ENCODE peak calls at places on chromosomes 3 and 15, in ten cellular contexts. E is HFF-Myc, Z is stomach, T is neural progenitor cell, P is GM20000, S is RWPE1, O is B cell, R is cardiac muscle cell, Q is cardiac fibroblast, F is AG10803. U is an unnamed sample.

GRCh38 chr15:59247364-59247763 is 40.7 kb downstream of the LDHAL6B start:
- DNase-seq in E (peak), Z (peak), F (peak), O (peak), Q (peak), T (peak), R (peak), P (no peak), S (peak), U (no peak)

GRCh38 chr3:160400048-160400630 is 689 bp downstream of the SMC4 start:
- DNase-seq in Q (peak), O (peak), P (peak), F (peak), Z (peak), E (no peak), S (no peak), T (peak), R (peak), U (peak)

GRCh38 chr3:9600597-9600996 is 47.0 kb upstream of the LHFPL4 start:
- DNase-seq in O (peak), Z (peak), S (peak), Q (peak), E (no peak), T (no peak), R (peak), P (no peak), F (no peak), U (no peak)

GRCh38 chr3:12002912-12003311 is 1.3 kb upstream of the SYN2 start:
- DNase-seq in O (no peak), R (no peak), Z (no peak), S (no peak), P (no peak), E (no peak), F (no peak), Q (no peak), T (no peak), U (no peak)

GRCh38 chr15:63233667-63234419 is 43.6 kb upstream of the APH1B start:
- DNase-seq in R (peak), S (no peak), O (no peak), F (peak), Z (no peak), Q (peak), P (no peak), T (no peak), E (no peak), U (no peak)

GRCh38 chr3:196639517-196640500 is at the start of gene NRROS:
- DNase-seq in R (peak), E (no peak), Q (peak), F (peak), P (peak), S (no peak), T (peak), O (peak), Z (peak), U (peak)

GRCh38 chr3:51974277-51974962 is 444 bp upstream of the ABHD14A start:
- DNase-seq in R (peak), E (no peak), P (no peak), O (no peak), Z (no peak), T (no peak), F (no peak), S (no peak), Q (no peak), U (no peak)

GRCh38 chr3:179513867-179514266 is 48.9 kb upstream of the ACTL6A start:
- DNase-seq in F (no peak), T (no peak), O (no peak), P (no peak), R (no peak), Q (no peak), Z (no peak), E (no peak), S (no peak), U (no peak)

GRCh38 chr3:127690106-127690505 is 17.4 kb downstream of the ABTB1 start:
- DNase-seq in E (no peak), F (peak), T (no peak), O (no peak), R (peak), P (no peak), S (peak), Z (no peak), Q (peak), U (no peak)

GRCh38 chr3:57659004-57659672 is 33.7 kb downstream of the DENND6A start:
- DNase-seq in S (peak), R (no peak), T (no peak), E (no peak), F (no peak), Z (no peak), P (no peak), Q (peak), O (no peak), U (no peak)

GRCh38 chr15:75508741-75509532 is 57.4 kb upstream of the SIN3A start:
- DNase-seq in O (no peak), P (peak), R (peak), E (no peak), Z (no peak), F (peak), S (peak), Q (peak), T (no peak), U (no peak)

GRCh38 chr3:182111967-182112366 is 400.2 kb downstream of the SOX2 start:
- DNase-seq in T (no peak), S (no peak), O (no peak), F (no peak), P (no peak), R (no peak), Q (no peak), Z (no peak), E (no peak), U (no peak)

GRCh38 chr3:17931121-17931520 is 188.7 kb upstream of the TBC1D5 start:
- DNase-seq in R (no peak), S (no peak), Z (no peak), F (no peak), Q (no peak), T (no peak), O (no peak), E (no peak), P (no peak), U (no peak)

GRCh38 chr15:39645976-39646257 is 65.0 kb downstream of the THBS1 start:
- DNase-seq in O (no peak), R (no peak), Q (no peak), S (no peak), P (no peak), T (no peak), Z (no peak), F (no peak), E (no peak), U (no peak)

GRCh38 chr3:14915636-14916222 is 31.7 kb upstream of the NR2C2 start:
- DNase-seq in Z (peak), E (no peak), P (no peak), R (peak), S (no peak), F (no peak), O (no peak), Q (no peak), T (no peak), U (no peak)

GRCh38 chr3:21256932-21257331 is 494.1 kb downstream of the ZNF385D start:
- DNase-seq in T (no peak), Z (peak), S (no peak), E (no peak), O (no peak), F (no peak), R (peak), Q (peak), P (no peak), U (no peak)

GRCh38 chr3:70889162-70890045 is 577.0 kb upstream of the MDFIC2 start:
- DNase-seq in T (no peak), S (no peak), F (peak), Q (peak), R (peak), O (no peak), P (no peak), Z (no peak), E (no peak), U (no peak)

GRCh38 chr3:102643546-102643945 is 208.7 kb downstream of the ZPLD1 start:
- DNase-seq in O (no peak), E (no peak), R (no peak), F (no peak), T (no peak), P (no peak), S (no peak), Z (no peak), Q (no peak), U (no peak)

GRCh38 chr15:85551221-85551832 is 170.9 kb downstream of the AKAP13 start:
- DNase-seq in F (peak), R (peak), Z (no peak), P (no peak), O (no peak), T (no peak), Q (peak), E (no peak), S (no peak), U (no peak)

GRCh38 chr15:43799209-43799944 is 643 bp downstream of the SERINC4 start:
- DNase-seq in Z (no peak), P (no peak), F (no peak), S (no peak), T (no peak), R (no peak), E (no peak), O (no peak), Q (no peak), U (no peak)

GRCh38 chr15:64092864-64093626 is 593 bp downstream of the CIAO2A start:
- DNase-seq in Q (peak), R (peak), Z (peak), E (no peak), P (peak), F (peak), O (no peak), T (peak), S (peak), U (peak)

GRCh38 chr3:10205461-10206165 is 40.9 kb downstream of the IRAK2 start:
- DNase-seq in P (no peak), S (peak), Z (peak), O (no peak), Q (peak), E (peak), T (no peak), F (peak), R (peak), U (peak)

GRCh38 chr3:3403700-3404099 is 224.2 kb upstream of the CRBN start:
- DNase-seq in O (no peak), R (no peak), Z (no peak), Q (no peak), T (no peak), P (no peak), F (no peak), E (no peak), S (no peak), U (no peak)

GRCh38 chr3:108564564-108564963 is 24.7 kb downstream of the CIP2A start:
- DNase-seq in P (no peak), Q (no peak), R (no peak), E (no peak), T (no peak), S (no peak), F (no peak), Z (no peak), O (no peak), U (no peak)

GRCh38 chr15:70777156-70777926 is 14.0 kb upstream of the UACA start:
- DNase-seq in E (no peak), T (no peak), Q (no peak), Z (no peak), P (no peak), F (no peak), O (no peak), S (no peak), R (peak), U (peak)

GRCh38 chr3:165339753-165340152 is 143.6 kb upstream of the SLITRK3 start:
- DNase-seq in F (no peak), O (no peak), Q (peak), R (peak), E (no peak), S (peak), P (no peak), Z (no peak), T (peak), U (no peak)
- TF ChIP-seq CTCF in F (no peak), O (no peak), Q (no peak), R (peak), E (no peak), S (peak), P (no peak), Z (no peak), T (peak), U (no peak)

DNA sequence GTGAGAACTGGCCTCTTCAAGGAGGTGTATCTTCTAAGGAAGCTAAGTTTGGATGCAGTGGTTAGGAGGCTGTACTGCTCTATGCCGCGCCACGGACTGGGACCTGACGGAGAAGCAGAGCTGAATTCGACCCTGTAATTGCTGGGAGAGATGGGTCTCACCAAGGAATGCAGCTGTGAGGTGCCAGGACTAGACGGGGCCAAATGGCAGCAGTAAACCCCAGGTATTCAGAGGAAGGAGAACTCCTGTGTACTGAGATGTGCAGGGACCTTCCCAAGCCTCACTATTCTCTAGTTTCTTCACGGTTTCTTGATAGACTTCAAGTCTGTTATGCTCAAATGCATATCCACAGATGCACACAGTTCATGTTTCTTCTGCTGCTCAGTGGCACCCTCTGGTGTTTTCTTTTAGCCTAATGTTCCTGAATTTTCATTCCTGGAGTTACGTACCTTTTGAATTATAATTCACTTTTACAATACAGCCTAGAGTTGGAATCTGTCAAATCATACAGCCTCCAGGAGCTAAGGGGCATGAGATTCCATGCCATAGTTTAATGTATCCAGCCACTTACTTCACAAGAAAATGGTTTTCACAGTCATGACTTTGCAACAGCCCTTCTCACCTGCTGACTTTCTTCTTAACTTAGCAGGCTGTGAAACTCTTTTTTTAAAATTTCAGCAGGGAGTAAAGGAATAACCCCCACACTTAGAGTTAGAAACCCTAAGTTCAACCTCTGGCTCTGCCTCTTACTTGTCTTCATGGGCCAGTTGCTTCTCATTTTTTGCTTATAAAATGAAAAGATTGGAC is 61.8 kb downstream of the GLDN start:
- DNase-seq in Z (no peak), P (peak), R (peak), T (peak), E (no peak), Q (peak), O (no peak), F (peak), S (no peak), U (no peak)
- TF ChIP-seq CTCF in Z (peak), P (peak), R (peak), T (peak), E (peak), Q (peak), O (peak), F (peak), S (peak), U (peak)

DNA sequence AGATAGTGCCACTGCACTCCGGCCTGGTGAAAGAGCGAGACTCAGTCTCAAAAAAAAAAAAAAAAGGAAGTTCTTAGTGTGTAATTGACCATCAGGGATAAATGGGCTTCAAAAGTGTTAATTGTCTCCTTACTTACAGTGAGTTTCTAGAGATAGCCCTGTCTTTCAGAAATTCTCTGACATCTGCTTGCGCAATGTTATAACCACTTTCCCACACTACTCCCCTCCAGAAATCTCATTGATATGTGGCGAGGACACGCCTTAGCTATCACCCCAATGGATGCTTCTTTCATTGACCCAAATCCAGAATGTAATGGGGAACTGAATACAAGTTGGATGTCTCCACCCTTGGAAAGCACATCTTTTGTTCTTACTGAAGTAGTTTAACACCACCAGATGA is 70.9 kb downstream of the GMPS start:
- DNase-seq in F (peak), P (no peak), T (no peak), S (no peak), E (no peak), R (no peak), O (no peak), Z (no peak), Q (no peak), U (no peak)
- TF ChIP-seq CTCF in F (no peak), P (no peak), T (no peak), S (no peak), E (no peak), R (no peak), O (no peak), Z (no peak), Q (no peak), U (no peak)

GRCh38 chr3:185705498-185705897 is 119.3 kb downstream of the IGF2BP2 start:
- DNase-seq in E (no peak), O (no peak), P (no peak), F (no peak), T (no peak), Q (no peak), R (no peak), Z (no peak), S (no peak), U (no peak)
- TF ChIP-seq CTCF in E (no peak), O (no peak), P (no peak), F (no peak), T (no peak), Q (no peak), R (no peak), Z (no peak), S (no peak), U (no peak)

DNA sequence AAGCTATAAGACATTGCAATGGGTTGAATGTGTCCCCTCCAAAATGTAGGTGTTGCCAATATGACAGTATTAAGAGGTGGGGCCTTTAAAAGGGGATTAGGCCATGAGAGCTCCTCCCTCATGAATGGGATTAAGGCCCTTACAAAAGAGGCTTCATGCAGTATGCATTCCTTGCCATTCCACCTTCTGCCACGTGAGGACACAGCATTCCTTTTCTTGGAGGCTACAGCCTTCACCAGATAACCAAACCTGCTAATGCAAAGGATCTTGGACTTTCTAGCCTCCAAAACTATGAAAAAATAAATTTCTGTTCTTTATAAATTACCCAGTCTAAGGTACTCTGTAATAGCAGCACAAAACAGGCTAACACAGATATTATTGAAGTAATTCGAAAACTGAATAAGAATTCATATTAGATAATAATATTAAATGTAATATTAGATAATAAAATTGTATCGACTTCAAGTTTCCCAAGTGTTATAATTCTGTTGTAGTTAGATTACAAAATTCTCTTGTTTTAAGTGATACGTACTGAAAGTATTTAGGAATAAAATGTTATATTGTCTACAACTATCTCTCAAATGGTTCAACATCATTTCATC is 29.4 kb upstream of the ATP8B4 start:
- DNase-seq in F (peak), P (no peak), Q (peak), O (no peak), Z (no peak), S (peak), E (no peak), R (peak), T (peak), U (no peak)
- TF ChIP-seq CTCF in F (peak), P (peak), Q (peak), O (no peak), Z (no peak), S (peak), E (peak), R (peak), T (peak), U (no peak)

GRCh38 chr3:86797946-86798345 is 193.0 kb downstream of the VGLL3 start:
- DNase-seq in E (no peak), P (no peak), S (no peak), T (no peak), Z (no peak), Q (no peak), R (no peak), F (no peak), O (no peak), U (no peak)

GRCh38 chr3:86800116-86800515 is 190.8 kb downstream of the VGLL3 start:
- DNase-seq in O (no peak), Z (no peak), R (no peak), F (peak), P (no peak), Q (no peak), T (no peak), S (no peak), E (no peak), U (no peak)

GRCh38 chr3:86801921-86802320 is 189.0 kb downstream of the VGLL3 start:
- DNase-seq in E (no peak), O (no peak), Z (no peak), T (no peak), P (no peak), Q (no peak), S (no peak), R (no peak), F (peak), U (no peak)
- TF ChIP-seq CTCF in E (no peak), O (no peak), Z (no peak), T (no peak), P (no peak), Q (no peak), S (no peak), R (no peak), F (no peak), U (no peak)

U was measured in CD14-positive monocyte.